ENCODE peak calls at places on chromosome 2, in five cellular contexts. One of them, this sample, is unnamed.

GRCh38 chr2:141317986-141318385 is 812.8 kb downstream of the LRP1B start:
- DNase-seq in WTC11: no peak
- DNase-seq in uterus: no peak
- DNase-seq in foreskin fibroblast: peak; percentile 4
- DNase-seq in A549: no peak
- DNase-seq in this sample: no peak

GRCh38 chr2:66553370-66553769 is 118.4 kb downstream of the MEIS1 start:
- DNase-seq in foreskin fibroblast: no peak
- DNase-seq in WTC11: no peak
- DNase-seq in uterus: no peak
- DNase-seq in A549: no peak
- DNase-seq in this sample: no peak

GRCh38 chr2:206867006-206867405 is 72.3 kb upstream of the CPO start:
- DNase-seq in foreskin fibroblast: no peak
- DNase-seq in WTC11: no peak
- DNase-seq in uterus: no peak
- DNase-seq in A549: no peak
- DNase-seq in this sample: no peak

GRCh38 chr2:117613101-117613500 is 201.4 kb upstream of the DDX18 start:
- DNase-seq in foreskin fibroblast: no peak
- DNase-seq in WTC11: no peak
- DNase-seq in uterus: no peak
- DNase-seq in A549: no peak
- DNase-seq in this sample: no peak

GRCh38 chr2:10241641-10242430 is 60.9 kb upstream of the HPCAL1 start:
- DNase-seq in uterus: no peak
- DNase-seq in WTC11: peak; percentile 5
- DNase-seq in foreskin fibroblast: no peak
- DNase-seq in A549: no peak
- DNase-seq in this sample: no peak

GRCh38 chr2:15749460-15750432 is 158.1 kb downstream of the DDX1 start:
- DNase-seq in uterus: no peak
- DNase-seq in foreskin fibroblast: no peak
- DNase-seq in WTC11: no peak
- DNase-seq in A549: no peak
- DNase-seq in this sample: no peak

GRCh38 chr2:168884990-168885389 is 5.2 kb downstream of the SPC25 start:
- DNase-seq in uterus: no peak
- DNase-seq in WTC11: no peak
- DNase-seq in foreskin fibroblast: peak; percentile 18
- DNase-seq in A549: no peak
- DNase-seq in this sample: no peak

GRCh38 chr2:112821142-112821541 is 15.4 kb downstream of the IL1B start:
- DNase-seq in foreskin fibroblast: no peak
- DNase-seq in A549: no peak
- DNase-seq in WTC11: no peak
- DNase-seq in uterus: no peak
- DNase-seq in this sample: no peak

GRCh38 chr2:10678225-10678624 is 11.6 kb downstream of the NOL10 start:
- DNase-seq in uterus: no peak
- DNase-seq in A549: peak; percentile 52
- DNase-seq in WTC11: no peak
- DNase-seq in foreskin fibroblast: no peak
- DNase-seq in this sample: no peak

GRCh38 chr2:124025349-124025720 is 248 bp downstream of the CNTNAP5 start:
- DNase-seq in uterus: no peak
- DNase-seq in WTC11: no peak
- DNase-seq in foreskin fibroblast: no peak
- DNase-seq in A549: no peak
- DNase-seq in this sample: no peak

GRCh38 chr2:240759454-240759853 is 60.6 kb downstream of the KIF1A start:
- DNase-seq in WTC11: no peak
- DNase-seq in foreskin fibroblast: no peak
- DNase-seq in A549: no peak
- DNase-seq in uterus: no peak
- DNase-seq in this sample: no peak

GRCh38 chr2:206241767-206242166 is 32.7 kb upstream of the ZDBF2 start:
- DNase-seq in foreskin fibroblast: peak; percentile 30
- DNase-seq in A549: no peak
- DNase-seq in WTC11: no peak
- DNase-seq in uterus: no peak
- DNase-seq in this sample: no peak

GRCh38 chr2:79855264-79856006 is 342.6 kb downstream of the CTNNA2 start:
- DNase-seq in uterus: no peak
- DNase-seq in WTC11: peak; percentile 67
- DNase-seq in A549: peak; percentile 6
- DNase-seq in foreskin fibroblast: no peak
- DNase-seq in this sample: no peak

GRCh38 chr2:138997849-138998517 is 217.8 kb upstream of the NXPH2 start:
- DNase-seq in A549: no peak
- DNase-seq in foreskin fibroblast: peak; percentile 12
- DNase-seq in uterus: no peak
- DNase-seq in WTC11: no peak
- DNase-seq in this sample: no peak

GRCh38 chr2:48249093-48249492 is 280.9 kb upstream of the STON1 start:
- DNase-seq in foreskin fibroblast: peak; percentile 52
- DNase-seq in uterus: no peak
- DNase-seq in A549: no peak
- DNase-seq in WTC11: no peak
- DNase-seq in this sample: no peak

GRCh38 chr2:167100526-167100925 is 212.2 kb downstream of the XIRP2 start:
- DNase-seq in foreskin fibroblast: no peak
- DNase-seq in WTC11: no peak
- DNase-seq in A549: no peak
- DNase-seq in uterus: no peak
- DNase-seq in this sample: no peak

GRCh38 chr2:237448626-237449025 is 34.7 kb upstream of the COL6A3 start:
- DNase-seq in uterus: no peak
- DNase-seq in foreskin fibroblast: no peak
- DNase-seq in WTC11: no peak
- DNase-seq in A549: no peak
- DNase-seq in this sample: no peak

GRCh38 chr2:88545118-88545517 is 82.1 kb downstream of the EIF2AK3 start:
- DNase-seq in foreskin fibroblast: peak; percentile 14
- DNase-seq in A549: peak; percentile 65
- DNase-seq in WTC11: peak; percentile 54
- DNase-seq in uterus: no peak
- DNase-seq in this sample: no peak

GRCh38 chr2:157875720-157876065 is 437 bp downstream of the ACVR1 start:
- DNase-seq in foreskin fibroblast: peak; percentile 30
- DNase-seq in WTC11: peak; percentile 59
- DNase-seq in uterus: peak; percentile 61
- DNase-seq in A549: peak; percentile 27
- DNase-seq in this sample: peak; percentile 53

GRCh38 chr2:6852210-6852609 is 13.5 kb downstream of the CMPK2 start:
- DNase-seq in A549: no peak
- DNase-seq in WTC11: no peak
- DNase-seq in uterus: no peak
- DNase-seq in foreskin fibroblast: no peak
- DNase-seq in this sample: no peak

GRCh38 chr2:201980389-201980821 is 53.2 kb upstream of the FZD7 start:
- DNase-seq in WTC11: no peak
- DNase-seq in A549: no peak
- DNase-seq in foreskin fibroblast: no peak
- DNase-seq in uterus: no peak
- DNase-seq in this sample: no peak

GRCh38 chr2:221581986-221582385 is 9.9 kb upstream of the EPHA4 start:
- DNase-seq in A549: no peak
- DNase-seq in uterus: no peak
- DNase-seq in WTC11: no peak
- DNase-seq in foreskin fibroblast: no peak
- DNase-seq in this sample: no peak

GRCh38 chr2:20614201-20615045 is 36.5 kb downstream of the HS1BP3 start:
- DNase-seq in foreskin fibroblast: no peak
- DNase-seq in uterus: peak; percentile 47
- DNase-seq in WTC11: no peak
- DNase-seq in A549: no peak
- DNase-seq in this sample: no peak

GRCh38 chr2:138615257-138615656 is 113.7 kb downstream of the SPOPL start:
- DNase-seq in A549: peak; percentile 17
- DNase-seq in WTC11: no peak
- DNase-seq in foreskin fibroblast: no peak
- DNase-seq in uterus: no peak
- DNase-seq in this sample: no peak

GRCh38 chr2:98126061-98126460 is 39.1 kb downstream of the VWA3B start:
- DNase-seq in foreskin fibroblast: no peak
- DNase-seq in uterus: no peak
- DNase-seq in WTC11: no peak
- DNase-seq in A549: no peak
- DNase-seq in this sample: no peak

GRCh38 chr2:170847716-170848115 is 31.0 kb downstream of the GAD1 start:
- DNase-seq in foreskin fibroblast: no peak
- DNase-seq in uterus: no peak
- DNase-seq in WTC11: no peak
- DNase-seq in A549: no peak
- DNase-seq in this sample: no peak

GRCh38 chr2:111139637-111140317 is 19.1 kb downstream of the BCL2L11 start:
- DNase-seq in A549: no peak
- DNase-seq in uterus: no peak
- DNase-seq in WTC11: no peak
- DNase-seq in foreskin fibroblast: no peak
- DNase-seq in this sample: no peak

GRCh38 chr2:133605031-133605773 is 36.9 kb upstream of the NCKAP5 start:
- DNase-seq in WTC11: no peak
- DNase-seq in uterus: no peak
- DNase-seq in foreskin fibroblast: no peak
- DNase-seq in A549: no peak
- DNase-seq in this sample: no peak

GRCh38 chr2:144511222-144511855 is 8.6 kb downstream of the ZEB2 start:
- DNase-seq in WTC11: no peak
- DNase-seq in foreskin fibroblast: no peak
- DNase-seq in uterus: no peak
- DNase-seq in A549: no peak
- DNase-seq in this sample: no peak

GRCh38 chr2:130814931-130815680 is 21.6 kb upstream of the ARHGEF4 start:
- DNase-seq in A549: no peak
- DNase-seq in WTC11: no peak
- DNase-seq in uterus: no peak
- DNase-seq in foreskin fibroblast: no peak
- DNase-seq in this sample: no peak

GRCh38 chr2:137467246-137467862 is 496.9 kb upstream of the HNMT start:
- DNase-seq in foreskin fibroblast: peak; percentile 14
- DNase-seq in uterus: no peak
- DNase-seq in A549: peak; percentile 3
- DNase-seq in WTC11: peak; percentile 66
- DNase-seq in this sample: peak; percentile 33

GRCh38 chr2:143877056-143877455 is 642.9 kb downstream of the ZEB2 start:
- DNase-seq in A549: no peak
- DNase-seq in foreskin fibroblast: no peak
- DNase-seq in uterus: peak; percentile 15
- DNase-seq in WTC11: peak; percentile 20
- DNase-seq in this sample: no peak

GRCh38 chr2:222174450-222174849 is 124.3 kb downstream of the PAX3 start:
- DNase-seq in uterus: no peak
- DNase-seq in A549: no peak
- DNase-seq in WTC11: no peak
- DNase-seq in foreskin fibroblast: no peak
- DNase-seq in this sample: no peak

GRCh38 chr2:164954954-164955701 is at the start of gene SLC38A11:
- DNase-seq in WTC11: peak; percentile 28
- DNase-seq in A549: no peak
- DNase-seq in uterus: peak; percentile 21
- DNase-seq in foreskin fibroblast: no peak
- DNase-seq in this sample: peak; percentile 10

GRCh38 chr2:129910446-129911362 is 68.8 kb upstream of the RAB6C start:
- DNase-seq in WTC11: no peak
- DNase-seq in uterus: no peak
- DNase-seq in A549: no peak
- DNase-seq in foreskin fibroblast: no peak
- DNase-seq in this sample: no peak

GRCh38 chr2:100046961-100047950 is 95.1 kb downstream of the AFF3 start:
- DNase-seq in A549: no peak
- DNase-seq in uterus: no peak
- DNase-seq in foreskin fibroblast: no peak
- DNase-seq in WTC11: no peak
- DNase-seq in this sample: no peak
- TF ChIP-seq CTCF in A549: no peak
- TF ChIP-seq CTCF in uterus: no peak
- TF ChIP-seq CTCF in foreskin fibroblast: no peak
- TF ChIP-seq CTCF in WTC11: no peak
- TF ChIP-seq CTCF in this sample: no peak

GRCh38 chr2:83602753-83603152 is 856.3 kb downstream of the SUCLG1 start:
- DNase-seq in WTC11: peak; percentile 15
- DNase-seq in foreskin fibroblast: no peak
- DNase-seq in A549: no peak
- DNase-seq in uterus: no peak
- DNase-seq in this sample: no peak
- TF ChIP-seq CTCF in WTC11: no peak
- TF ChIP-seq CTCF in foreskin fibroblast: no peak
- TF ChIP-seq CTCF in A549: no peak
- TF ChIP-seq CTCF in uterus: no peak
- TF ChIP-seq CTCF in this sample: peak; percentile 12

DNA sequence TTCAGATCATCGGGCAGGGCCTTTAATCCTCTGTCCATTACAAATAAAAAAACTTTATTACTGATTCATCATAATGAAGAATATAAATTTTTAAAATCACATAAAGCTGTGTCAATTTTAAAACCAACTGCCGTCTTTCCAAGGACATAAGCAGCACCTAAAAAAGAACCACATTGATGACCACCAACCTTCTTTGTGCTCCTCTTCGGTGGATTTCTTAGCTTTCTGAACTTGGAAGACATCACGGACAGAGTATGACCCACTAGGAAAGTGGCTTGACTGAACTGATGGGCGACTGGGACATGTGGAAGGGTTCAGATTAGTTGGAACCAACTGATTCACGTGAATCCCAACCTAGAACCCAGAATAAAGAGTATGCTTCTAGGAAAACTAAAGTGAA is 68.9 kb downstream of the EIF5B start:
- DNase-seq in foreskin fibroblast: no peak
- DNase-seq in WTC11: no peak
- DNase-seq in A549: no peak
- DNase-seq in uterus: no peak
- DNase-seq in this sample: no peak
- TF ChIP-seq CTCF in foreskin fibroblast: no peak
- TF ChIP-seq CTCF in WTC11: no peak
- TF ChIP-seq CTCF in A549: no peak
- TF ChIP-seq CTCF in uterus: no peak
- TF ChIP-seq CTCF in this sample: no peak

GRCh38 chr2:46942143-46942526 is 26.5 kb upstream of the MCFD2 start:
- DNase-seq in uterus: no peak
- DNase-seq in A549: peak; percentile 38
- DNase-seq in WTC11: no peak
- DNase-seq in foreskin fibroblast: no peak
- DNase-seq in this sample: no peak

GRCh38 chr2:46939596-46940359 is 24.2 kb upstream of the MCFD2 start:
- DNase-seq in WTC11: no peak
- DNase-seq in uterus: no peak
- DNase-seq in foreskin fibroblast: no peak
- DNase-seq in A549: no peak
- DNase-seq in this sample: no peak

GRCh38 chr2:46936566-46936965 is 21.0 kb upstream of the MCFD2 start:
- DNase-seq in foreskin fibroblast: no peak
- DNase-seq in uterus: no peak
- DNase-seq in A549: no peak
- DNase-seq in WTC11: no peak
- DNase-seq in this sample: no peak

GRCh38 chr2:46935071-46935470 is 19.5 kb upstream of the MCFD2 start:
- DNase-seq in uterus: no peak
- DNase-seq in foreskin fibroblast: no peak
- DNase-seq in A549: no peak
- DNase-seq in WTC11: no peak
- DNase-seq in this sample: no peak

GRCh38 chr2:46937457-46937856 is 21.9 kb upstream of the MCFD2 start:
- DNase-seq in WTC11: no peak
- DNase-seq in uterus: no peak
- DNase-seq in foreskin fibroblast: no peak
- DNase-seq in A549: peak; percentile 65
- DNase-seq in this sample: no peak
- TF ChIP-seq CTCF in WTC11: no peak
- TF ChIP-seq CTCF in uterus: no peak
- TF ChIP-seq CTCF in foreskin fibroblast: peak; percentile 20
- TF ChIP-seq CTCF in A549: peak; percentile 43
- TF ChIP-seq CTCF in this sample: peak; percentile 34